ENCODE peak calls at places on chromosomes 12 and 14, in four cellular contexts. M is K562, V is IMR-90, I is GM12878. W is an unnamed sample.

GRCh38 chr14:102760485-102761193 is 16.6 kb upstream of the TRAF3 start:
- DNase-seq in M (no peak), V (no peak), I (no peak), W (no peak)

GRCh38 chr14:73374218-73374617 is 84.1 kb downstream of the NUMB start:
- DNase-seq in M (no peak), V (no peak), I (no peak), W (no peak)

GRCh38 chr12:130479401-130480125 is 141.9 kb downstream of the PIWIL1 start:
- DNase-seq in M (no peak), V (no peak), I (no peak), W (no peak)

GRCh38 chr12:47818701-47819543 is 781 bp downstream of the HDAC7 start:
- DNase-seq in M (peak), V (no peak), I (no peak), W (peak)

GRCh38 chr12:4274396-4274959 is 916 bp downstream of the CCND2 start:
- DNase-seq in M (peak), V (no peak), I (no peak), W (no peak)

GRCh38 chr12:72499244-72499643 is 227.1 kb downstream of the TRHDE start:
- DNase-seq in M (no peak), V (peak), I (no peak), W (no peak)

GRCh38 chr12:54352891-54353874 is 11.1 kb downstream of the GPR84 start:
- DNase-seq in M (peak), V (peak), I (no peak), W (no peak)

GRCh38 chr12:73072214-73072613 is 800.0 kb downstream of the TRHDE start:
- DNase-seq in M (no peak), V (no peak), I (no peak), W (no peak)

GRCh38 chr12:67082221-67082620 is 186.9 kb upstream of the CAND1 start:
- DNase-seq in M (no peak), V (no peak), I (no peak), W (no peak)

GRCh38 chr14:104403421-104404220 is 175.9 kb upstream of the C14orf180 start:
- DNase-seq in M (no peak), V (no peak), I (no peak), W (no peak)

GRCh38 chr12:57027805-57028153 is 11.4 kb upstream of the TAC3 start:
- DNase-seq in M (no peak), V (no peak), I (no peak), W (no peak)

GRCh38 chr12:132579747-132580146 is 30.6 kb downstream of the LRCOL1 start:
- DNase-seq in M (no peak), V (no peak), I (no peak), W (no peak)

GRCh38 chr12:101995684-101996083 is 66.1 kb downstream of the WASHC3 start:
- DNase-seq in M (no peak), V (no peak), I (no peak), W (no peak)

GRCh38 chr12:68349921-68350606 is 17.9 kb upstream of the MDM1 start:
- DNase-seq in M (no peak), V (no peak), I (no peak), W (no peak)

GRCh38 chr14:91350813-91351507 is 66.7 kb downstream of the CCDC88C start:
- DNase-seq in M (no peak), V (no peak), I (peak), W (no peak)

GRCh38 chr14:74664717-74665116 is 48.2 kb downstream of the AREL1 start:
- DNase-seq in M (no peak), V (no peak), I (no peak), W (no peak)

GRCh38 chr12:117098361-117099217 is 627 bp downstream of the TESC start:
- DNase-seq in M (peak), V (no peak), I (no peak), W (no peak)

GRCh38 chr12:117097159-117097558 is 2.1 kb downstream of the TESC start:
- DNase-seq in M (no peak), V (no peak), I (no peak), W (no peak)

GRCh38 chr12:117100251-117100650 is 1.0 kb upstream of the TESC start:
- DNase-seq in M (peak), V (peak), I (no peak), W (no peak)

GRCh38 chr12:117096643-117097042 is 2.6 kb downstream of the TESC start:
- DNase-seq in M (no peak), V (no peak), I (no peak), W (no peak)

GRCh38 chr12:117098071-117098360 is 1.2 kb downstream of the TESC start:
- DNase-seq in M (no peak), V (no peak), I (no peak), W (no peak)
- H3K9ac ChIP-seq in M (peak), V (no peak), I (peak), W (no peak)

GRCh38 chr12:49588761-49589516 is 16.5 kb downstream of the FAM186B start:
- DNase-seq in M (no peak), V (no peak), I (no peak), W (no peak)
- TF ChIP-seq FOS in M (no peak), V (no peak), I (no peak), W (no peak)

DNA sequence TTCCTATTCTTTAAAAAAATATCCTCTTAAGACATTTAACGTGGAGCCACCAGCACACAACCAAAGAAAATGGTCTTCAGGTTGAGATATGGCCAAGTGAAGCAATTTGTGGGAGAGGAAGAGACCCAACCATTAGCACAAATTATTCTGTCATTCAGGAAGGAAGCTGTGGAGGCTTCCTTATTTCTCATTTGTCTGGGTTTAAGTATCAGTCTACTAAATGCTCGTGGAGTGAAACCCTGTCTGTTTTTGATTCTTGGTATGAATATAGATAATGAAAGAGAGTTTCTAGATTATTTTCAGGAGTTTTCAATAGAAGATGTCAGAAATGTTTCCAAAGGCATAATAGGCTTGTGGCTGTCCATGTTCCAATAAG is 125.1 kb downstream of the GPR65 start:
- DNase-seq in M (no peak), V (no peak), I (no peak), W (no peak)
- H3K9ac ChIP-seq in M (no peak), V (no peak), I (no peak), W (no peak)

GRCh38 chr12:2346405-2346804 is 293.6 kb downstream of the CACNA1C start:
- DNase-seq in M (no peak), V (no peak), I (no peak), W (no peak)

GRCh38 chr12:2345902-2346301 is 293.1 kb downstream of the CACNA1C start:
- DNase-seq in M (no peak), V (no peak), I (no peak), W (no peak)

GRCh38 chr12:2343672-2344071 is 290.9 kb downstream of the CACNA1C start:
- DNase-seq in M (no peak), V (no peak), I (no peak), W (no peak)

GRCh38 chr12:2344476-2344875 is 291.7 kb downstream of the CACNA1C start:
- DNase-seq in M (no peak), V (no peak), I (no peak), W (no peak)

GRCh38 chr12:2344892-2345291 is 292.1 kb downstream of the CACNA1C start:
- DNase-seq in M (no peak), V (no peak), I (no peak), W (no peak)
- TF ChIP-seq FOS in M (no peak), V (no peak), I (no peak), W (no peak)

DNA sequence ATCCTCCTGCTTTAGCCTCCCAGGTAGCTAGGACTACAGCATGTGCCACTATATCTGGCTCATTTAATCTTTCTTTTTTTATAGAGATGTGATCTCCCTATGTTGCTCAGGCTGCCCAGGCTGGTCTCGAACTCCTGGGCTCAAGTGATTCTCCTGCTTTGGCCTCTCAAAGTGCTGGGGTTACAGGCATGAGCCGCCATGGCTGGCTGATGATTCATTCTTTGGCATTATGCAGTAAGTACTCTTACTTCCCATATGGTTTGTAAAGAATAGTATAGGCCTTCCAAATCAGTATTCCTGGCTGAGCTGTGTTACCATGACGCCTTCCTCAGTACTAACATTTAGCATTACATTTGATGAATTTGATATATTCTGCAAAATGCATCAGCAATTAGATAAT is 3.3 kb upstream of the MIA2 start:
- DNase-seq in M (no peak), V (peak), I (no peak), W (no peak)
- H3K9ac ChIP-seq in M (no peak), V (no peak), I (no peak), W (no peak)

DNA sequence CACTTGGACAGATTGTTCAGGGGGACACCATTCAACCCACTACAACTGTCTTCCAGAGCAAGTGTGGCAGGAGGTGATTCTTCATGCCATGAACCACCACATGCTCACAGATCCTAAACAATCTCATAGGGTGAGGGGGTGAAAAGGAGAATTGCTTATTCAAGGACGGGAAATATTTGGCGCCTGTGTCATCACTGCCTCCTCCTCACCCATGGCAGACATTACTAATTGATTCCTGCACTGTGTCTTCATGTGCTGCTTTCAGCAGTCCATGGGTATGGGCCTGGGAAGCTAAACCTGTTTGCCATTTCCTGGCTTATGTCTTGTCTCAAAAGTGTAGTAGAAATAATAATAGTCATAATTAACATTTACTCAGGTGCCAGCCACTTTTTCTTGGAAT is 31.3 kb downstream of the MMAB start:
- DNase-seq in M (no peak), V (peak), I (no peak), W (peak)
- TF ChIP-seq FOS in M (no peak), V (no peak), I (no peak), W (no peak)

DNA sequence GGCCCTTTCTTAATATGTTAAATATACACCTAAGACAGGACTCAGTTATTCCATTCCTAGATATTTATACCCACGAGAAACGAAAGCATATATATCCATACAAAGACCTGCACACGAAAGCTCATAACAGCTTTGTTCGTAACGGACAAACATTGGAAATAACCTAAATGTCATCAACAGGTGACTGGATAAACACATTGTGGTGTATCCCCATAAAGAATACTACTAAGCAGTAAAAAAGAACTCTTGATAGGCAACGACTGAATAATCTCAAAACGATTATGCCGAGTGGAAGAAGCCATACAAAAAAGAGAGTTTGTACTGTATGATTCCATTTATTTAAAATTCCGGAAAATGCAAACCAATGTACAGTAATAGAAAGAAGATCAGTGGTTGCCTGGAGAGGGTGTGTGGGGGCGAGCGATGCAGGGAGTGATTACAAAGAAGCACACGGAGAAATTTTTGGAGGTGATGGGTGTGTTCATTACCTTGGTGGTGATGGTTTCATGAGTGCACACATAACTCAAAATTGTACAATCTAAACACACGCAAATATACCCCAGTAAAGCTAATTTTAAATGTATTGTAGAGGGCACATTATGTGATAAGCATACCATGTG is 1.4 kb upstream of the SCN8A start:
- DNase-seq in M (no peak), V (no peak), I (no peak), W (no peak)
- H3K9ac ChIP-seq in M (no peak), V (no peak), I (no peak), W (no peak)

W was measured in endothelial cell of umbilical vein.